ENCODE peak calls at places on chromosomes 6 and 20, in five cellular contexts. K is heart left ventricle, I is sigmoid colon, E is neuronal stem cell, D is PC-3. N is an unnamed sample.

GRCh38 chr6:102085257-102085656 is 691.7 kb downstream of the GRIK2 start:
- DNase-seq in E (no peak), I (no peak), D (no peak), K (no peak), N (no peak)

GRCh38 chr6:6439778-6440177 is 119.3 kb upstream of the F13A1 start:
- DNase-seq in K (no peak), I (no peak), E (no peak), D (no peak), N (no peak)

GRCh38 chr20:63320616-63321147 is 27.7 kb downstream of the COL20A1 start:
- DNase-seq in E (no peak), K (peak; percentile 18), D (no peak), I (peak; percentile 33), N (no peak)

GRCh38 chr6:16802071-16802470 is 40.8 kb upstream of the ATXN1 start:
- DNase-seq in D (no peak), K (no peak), I (no peak), E (no peak), N (no peak)

GRCh38 chr6:136069119-136069518 is 181.0 kb downstream of the MTFR2 start:
- DNase-seq in K (no peak), E (no peak), D (no peak), I (no peak), N (no peak)

GRCh38 chr6:40444811-40445210 is 142.4 kb downstream of the LRFN2 start:
- DNase-seq in I (no peak), K (no peak), E (no peak), D (no peak), N (no peak)

GRCh38 chr6:18147160-18147559 is 7.7 kb downstream of the TPMT start:
- DNase-seq in I (no peak), D (peak; percentile 94), E (no peak), K (no peak), N (no peak)

GRCh38 chr20:53664121-53664520 is 70.5 kb upstream of the ZNF217 start:
- DNase-seq in D (no peak), I (no peak), K (no peak), E (no peak), N (no peak)

GRCh38 chr20:20493701-20494100 is 125.8 kb downstream of the INSM1 start:
- DNase-seq in E (no peak), K (no peak), D (no peak), I (no peak), N (no peak)

GRCh38 chr6:12353731-12354130 is 63.6 kb downstream of the EDN1 start:
- DNase-seq in I (no peak), E (no peak), D (no peak), K (no peak), N (no peak)

GRCh38 chr6:106747139-106747538 is 117.8 kb downstream of the QRSL1 start:
- DNase-seq in K (no peak), D (peak; percentile 48), I (no peak), E (no peak), N (no peak)

GRCh38 chr6:35654883-35655282 is 33.8 kb downstream of the FKBP5 start:
- DNase-seq in D (no peak), E (no peak), I (no peak), K (no peak), N (no peak)

GRCh38 chr6:37242429-37243052 is 15.0 kb upstream of the TBC1D22B start:
- DNase-seq in D (peak; percentile 93), E (no peak), I (peak; percentile 77), K (peak; percentile 35), N (no peak)

GRCh38 chr6:154508573-154509375 is 1.7 kb downstream of the CNKSR3 start:
- DNase-seq in D (peak; percentile 70), K (no peak), I (peak; percentile 67), E (no peak), N (peak; percentile 33)

GRCh38 chr20:62246872-62247652 is 8.7 kb downstream of the OSBPL2 start:
- DNase-seq in K (peak; percentile 85), E (no peak), I (no peak), D (no peak), N (peak; percentile 79)

GRCh38 chr6:23181301-23182110 is 612.1 kb downstream of the HDGFL1 start:
- DNase-seq in K (no peak), D (no peak), I (no peak), E (no peak), N (no peak)

GRCh38 chr20:15045246-15045645 is 707.8 kb upstream of the FLRT3 start:
- DNase-seq in D (no peak), I (peak; percentile 78), E (no peak), K (peak; percentile 45), N (peak; percentile 65)

GRCh38 chr20:16378122-16378521 is 195.1 kb downstream of the KIF16B start:
- DNase-seq in I (no peak), E (no peak), D (no peak), K (no peak), N (no peak)

GRCh38 chr6:157563611-157564284 is 182.8 kb downstream of the ZDHHC14 start:
- DNase-seq in D (no peak), E (no peak), K (no peak), I (no peak), N (no peak)

GRCh38 chr20:33910056-33910455 is 83.7 kb upstream of the RALY start:
- DNase-seq in I (no peak), E (no peak), K (no peak), D (no peak), N (no peak)

GRCh38 chr6:51959744-51960383 is 127.5 kb downstream of the PKHD1 start:
- DNase-seq in I (peak; percentile 70), D (peak; percentile 91), E (peak; percentile 76), K (peak; percentile 54), N (peak; percentile 89)

GRCh38 chr6:7805088-7805756 is 79.3 kb downstream of the BMP6 start:
- DNase-seq in I (no peak), K (no peak), D (no peak), E (no peak), N (no peak)

GRCh38 chr6:10190042-10190441 is 224.8 kb downstream of the TFAP2A start:
- DNase-seq in D (peak; percentile 16), E (no peak), K (no peak), I (no peak), N (no peak)

GRCh38 chr20:58397429-58397828 is 8.4 kb downstream of the VAPB start:
- DNase-seq in I (no peak), D (no peak), E (no peak), K (no peak), N (no peak)

GRCh38 chr20:60478533-60478932 is 520.3 kb downstream of the CDH26 start:
- DNase-seq in D (no peak), K (no peak), E (no peak), I (peak; percentile 35), N (no peak)

GRCh38 chr20:36860339-36860738 is 15.6 kb upstream of the TLDC2 start:
- DNase-seq in D (no peak), K (no peak), E (no peak), I (no peak), N (no peak)
- H3K27ac ChIP-seq in D (no peak overlapping the region), K (peak overlapping the region; percentile 90), E (no peak overlapping the region), I (peak overlapping the region; percentile 98), N (no peak overlapping the region)

GRCh38 chr6:13554929-13555333 is 19.5 kb upstream of the SIRT5 start:
- DNase-seq in I (peak; percentile 66), K (peak; percentile 62), E (no peak), D (no peak), N (no peak)
- H3K27ac ChIP-seq in I (peak overlapping the region; percentile 23), K (peak overlapping the region; percentile 78), E (no peak overlapping the region), D (no peak overlapping the region), N (peak overlapping the region; percentile 60)

DNA sequence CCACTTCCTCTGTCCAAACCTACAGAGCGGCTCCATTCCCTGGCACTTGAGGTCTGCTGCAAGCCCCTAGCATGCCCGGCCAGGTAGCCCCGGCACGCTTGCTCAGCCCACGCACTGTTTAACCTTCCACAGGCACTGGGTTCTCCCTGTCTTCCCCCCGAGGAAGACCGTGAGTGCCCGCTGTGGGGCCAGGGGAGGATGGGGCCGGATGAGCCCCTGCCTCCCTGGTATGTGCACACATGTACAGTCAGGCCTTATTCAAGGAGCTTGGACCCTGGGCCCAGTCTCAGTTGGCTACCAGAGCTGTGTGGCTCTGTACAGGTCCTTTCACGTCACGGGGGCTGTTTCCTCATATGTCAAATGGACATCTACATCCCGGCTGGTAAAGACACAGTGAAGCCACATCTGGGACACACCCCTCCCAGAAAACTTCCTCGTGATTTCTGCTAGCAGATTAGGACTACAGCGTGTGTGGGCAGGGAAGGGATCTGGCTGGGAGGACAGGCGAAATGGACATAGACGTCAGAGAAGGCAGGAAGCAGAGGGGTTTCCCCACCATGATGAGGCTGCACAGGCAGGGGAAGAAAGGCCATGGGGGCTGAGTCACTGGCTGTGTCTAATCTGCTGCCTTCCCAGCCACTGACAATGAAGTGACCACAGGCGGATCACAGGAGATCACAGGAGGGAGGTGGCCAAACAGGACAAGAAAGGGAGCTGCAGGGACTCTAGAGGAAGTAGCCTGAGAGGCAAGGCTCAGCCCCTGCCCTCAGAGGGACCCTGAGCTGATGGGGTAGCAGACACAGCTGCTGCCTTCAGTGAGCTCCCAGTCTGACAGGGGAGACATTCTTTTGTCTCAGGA is 62.9 kb downstream of the MRPL14 start:
- DNase-seq in E (no peak), D (peak; percentile 85), K (peak; percentile 64), I (peak; percentile 84), N (peak; percentile 73)
- H3K27ac ChIP-seq in E (no peak overlapping the region), D (peak overlapping the region; percentile 92), K (no peak overlapping the region), I (no peak overlapping the region), N (peak overlapping the region; percentile 10)

GRCh38 chr6:85643530-85644373 is 1.1 kb upstream of the SYNCRIP start:
- DNase-seq in I (peak; percentile 97), E (peak; percentile 91), K (peak; percentile 94), D (peak; percentile 77), N (peak; percentile 87)

GRCh38 chr6:85640806-85641205 is 1.9 kb downstream of the SYNCRIP start:
- DNase-seq in K (no peak), I (no peak), E (no peak), D (no peak), N (no peak)

GRCh38 chr6:85641916-85642773 is 541 bp downstream of the SYNCRIP start:
- DNase-seq in K (peak; percentile 68), E (peak; percentile 17), D (peak; percentile 27), I (peak; percentile 79), N (peak; percentile 72)

GRCh38 chr6:85642774-85643529 is at the start of gene SYNCRIP:
- DNase-seq in D (peak; percentile 96), K (peak; percentile 99), I (peak; percentile 100), E (peak; percentile 98), N (peak; percentile 99)

DNA sequence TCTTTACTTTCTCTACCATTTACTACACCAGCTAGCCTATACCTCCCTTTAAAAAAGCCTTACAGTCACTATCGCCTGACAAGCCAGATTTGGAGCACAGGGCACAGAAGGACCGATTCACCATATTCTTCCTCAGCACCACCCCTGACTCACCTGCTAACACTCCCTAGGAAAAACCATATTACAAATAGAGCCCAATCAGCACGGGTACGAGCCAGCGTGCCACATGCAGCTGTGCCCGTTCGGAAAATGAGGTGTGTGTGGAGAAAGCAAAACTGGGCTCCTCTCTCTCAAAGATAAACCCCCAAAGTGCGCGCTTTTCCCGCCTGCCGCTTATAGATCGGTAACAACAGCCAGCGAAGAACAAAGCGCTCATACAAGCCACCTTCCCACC is 1.2 kb downstream of the SYNCRIP start:
- DNase-seq in K (no peak), E (no peak), I (no peak), D (peak; percentile 30), N (no peak)
- H3K27ac ChIP-seq in K (peak overlapping the region; percentile 95), E (no peak overlapping the region), I (peak overlapping the region; percentile 99), D (peak overlapping the region; percentile 98), N (peak overlapping the region; percentile 100)

N was measured in testis.